ENCODE peak calls at places on chromosomes 3 and 15, in seven cellular contexts. Z is prostate gland; L is CD4-positive, alpha-beta memory T cell; R is ovary; T is OCI-LY7; P is tibial nerve; Q is A549. U is an unnamed sample.

GRCh38 chr3:14263317-14264005 is 84.8 kb downstream of the LSM3 start:
- DNase-seq in Q (no peak), L (no peak), T (no peak), R (no peak), P (no peak), Z (no peak), U (no peak)

GRCh38 chr3:162491957-162492356 is 995.3 kb downstream of the OTOL1 start:
- DNase-seq in P (no peak), Z (no peak), Q (peak; percentile 30), L (no peak), R (no peak), T (no peak), U (no peak)

GRCh38 chr3:70242297-70242868 is 70.1 kb downstream of the MDFIC2 start:
- DNase-seq in Z (no peak), R (no peak), P (no peak), Q (no peak), T (no peak), L (no peak), U (no peak)

GRCh38 chr3:13202744-13203397 is 129.6 kb upstream of the IQSEC1 start:
- DNase-seq in T (no peak), R (no peak), P (no peak), Z (no peak), Q (no peak), L (no peak), U (no peak)

GRCh38 chr3:20185364-20185732 is 658 bp downstream of the SGO1 start:
- DNase-seq in P (no peak), L (peak; percentile 36), Z (no peak), Q (peak; percentile 21), T (peak; percentile 45), R (no peak), U (no peak)

GRCh38 chr15:79089890-79090486 is 592 bp downstream of the RASGRF1 start:
- DNase-seq in P (no peak), L (no peak), R (no peak), Q (peak; percentile 39), T (no peak), Z (no peak), U (no peak)

GRCh38 chr3:89116486-89116885 is 9.1 kb downstream of the EPHA3 start:
- DNase-seq in P (no peak), Q (no peak), L (no peak), R (no peak), T (no peak), Z (no peak), U (no peak)

GRCh38 chr15:88745696-88746095 is 57.5 kb upstream of the ACAN start:
- DNase-seq in T (no peak), L (no peak), Q (no peak), Z (no peak), P (no peak), R (no peak), U (no peak)

GRCh38 chr15:84588053-84588874 is 12.5 kb upstream of the ZSCAN2 start:
- DNase-seq in Z (peak; percentile 82), Q (peak; percentile 93), L (peak; percentile 80), R (peak; percentile 82), P (peak; percentile 68), T (peak; percentile 88), U (peak; percentile 85)

GRCh38 chr3:158794936-158795518 is 6.8 kb upstream of the MFSD1 start:
- DNase-seq in L (peak; percentile 13), P (no peak), R (no peak), Z (no peak), Q (peak; percentile 68), T (peak; percentile 61), U (no peak)

GRCh38 chr15:28165791-28166190 is 66.7 kb upstream of the OCA2 start:
- DNase-seq in T (no peak), Z (no peak), L (no peak), Q (no peak), P (no peak), R (no peak), U (no peak)

GRCh38 chr3:126924458-126924857 is 58.5 kb upstream of the PLXNA1 start:
- DNase-seq in R (no peak), T (no peak), P (no peak), Q (no peak), Z (no peak), L (no peak), U (no peak)

GRCh38 chr3:55190296-55190695 is 262.4 kb upstream of the LRTM1 start:
- DNase-seq in T (no peak), Q (no peak), Z (no peak), R (no peak), P (no peak), L (no peak), U (no peak)

GRCh38 chr15:88882745-88883144 is 12.6 kb downstream of the HAPLN3 start:
- DNase-seq in R (no peak), Q (no peak), L (no peak), P (no peak), T (no peak), Z (no peak), U (no peak)

GRCh38 chr3:65953881-65954733 is 84.6 kb downstream of the MAGI1 start:
- DNase-seq in P (no peak), R (no peak), Z (peak; percentile 81), T (no peak), Q (peak; percentile 19), L (no peak), U (no peak)

GRCh38 chr3:172550347-172550943 is 27.2 kb upstream of the TNFSF10 start:
- DNase-seq in Q (peak; percentile 45), R (no peak), P (no peak), Z (no peak), L (no peak), T (no peak), U (no peak)

GRCh38 chr15:89805241-89806216 is 9.1 kb downstream of the ANPEP start:
- DNase-seq in R (no peak), Q (no peak), L (no peak), P (no peak), Z (no peak), T (no peak), U (no peak)

GRCh38 chr3:107432013-107432515 is 54.8 kb downstream of the CCDC54 start:
- DNase-seq in R (peak; percentile 38), T (no peak), L (no peak), P (no peak), Z (peak; percentile 25), Q (peak; percentile 8), U (peak; percentile 30)

GRCh38 chr15:29449136-29449535 is 179.5 kb upstream of the NSMCE3 start:
- DNase-seq in Q (peak; percentile 13), T (no peak), Z (no peak), R (no peak), L (no peak), P (no peak), U (no peak)

GRCh38 chr3:127014536-127015281 is 31.8 kb downstream of the PLXNA1 start:
- DNase-seq in Q (no peak), P (no peak), Z (no peak), R (no peak), L (no peak), T (no peak), U (no peak)

GRCh38 chr3:51581529-51581928 is 43.0 kb downstream of the RAD54L2 start:
- DNase-seq in T (no peak), Q (no peak), Z (no peak), R (no peak), L (no peak), P (no peak), U (no peak)

DNA sequence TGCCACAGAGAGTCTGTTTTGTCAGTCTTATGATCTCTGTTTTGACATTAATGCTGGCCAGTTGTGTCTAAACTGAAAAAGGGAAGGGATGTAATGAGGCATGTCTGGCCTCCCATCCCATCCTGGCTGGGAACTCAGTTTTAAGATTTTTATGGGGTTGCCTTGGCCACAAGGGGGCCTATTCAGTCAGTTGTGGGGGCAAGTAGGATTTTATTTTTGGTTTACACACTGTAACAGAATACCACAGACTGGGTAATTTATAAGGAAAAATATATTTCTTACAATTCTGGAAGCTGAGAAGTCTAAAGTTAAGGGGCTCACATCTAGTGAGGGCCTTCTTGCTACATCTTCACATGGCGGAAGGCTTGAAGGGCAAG is 129.8 kb downstream of the TMEM108 start:
- DNase-seq in T (no peak), Z (no peak), R (no peak), Q (no peak), L (no peak), P (no peak), U (no peak)
- H3K27ac ChIP-seq in T (no peak overlapping the region), Z (no peak overlapping the region), R (no peak overlapping the region), Q (no peak overlapping the region), L (no peak overlapping the region), P (no peak overlapping the region), U (no peak overlapping the region)

DNA sequence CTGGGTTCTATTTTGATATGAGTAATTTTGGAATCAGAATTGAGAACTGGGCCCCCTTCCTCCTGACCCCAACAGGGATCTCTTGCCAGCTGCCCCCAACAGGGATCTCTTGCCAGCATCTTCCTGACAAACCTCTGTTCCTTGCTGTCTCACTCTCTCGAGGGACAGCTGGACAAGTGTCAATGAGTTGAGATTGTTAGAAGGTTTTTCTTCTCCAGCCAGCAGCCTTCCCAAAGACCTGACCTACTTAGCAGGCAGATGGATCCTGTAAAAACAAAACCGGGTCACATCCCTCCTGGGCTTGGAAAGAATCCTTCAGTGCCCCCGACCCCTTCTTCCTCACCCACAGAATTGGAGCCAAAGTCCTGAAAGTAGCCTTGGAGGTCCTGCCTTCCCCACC is 21.6 kb downstream of the LIMD1 start:
- DNase-seq in R (no peak), Q (no peak), P (no peak), T (no peak), L (no peak), Z (no peak), U (no peak)
- H3K4me1 ChIP-seq in R (peaks cover 3% of the 10 kb centered on the region), Q (peaks cover 96% of the 10 kb centered on the region), P (peaks cover 37% of the 10 kb centered on the region), T (peaks cover 38% of the 10 kb centered on the region), L (peaks cover 13% of the 10 kb centered on the region), Z (peaks cover 20% of the 10 kb centered on the region), U (peaks cover 9% of the 10 kb centered on the region)

DNA sequence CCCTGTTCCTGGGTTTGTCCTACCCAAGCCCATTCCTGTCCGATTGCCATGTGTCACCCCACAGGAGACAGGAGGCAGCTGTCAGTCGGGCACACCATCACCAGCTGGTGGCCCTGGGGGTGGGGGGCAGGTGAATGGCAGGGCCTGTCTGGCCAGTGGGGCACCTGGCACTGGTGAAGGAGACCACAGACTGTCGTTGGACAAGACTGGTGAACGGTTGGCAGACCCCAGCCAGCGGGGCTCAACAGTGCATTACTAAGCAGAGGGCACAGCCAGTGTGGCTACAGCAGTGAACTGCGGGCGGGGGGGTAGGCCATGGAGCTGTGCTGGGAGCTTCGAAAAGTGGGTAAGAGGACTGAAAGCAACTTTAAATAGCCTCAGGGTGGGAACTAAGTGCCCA is 2.1 kb downstream of the SEMA7A start:
- DNase-seq in T (no peak), Q (no peak), R (no peak), Z (no peak), P (no peak), L (no peak), U (no peak)
- H3K4me3 ChIP-seq in T (no peak overlapping the region), Q (no peak overlapping the region), R (no peak overlapping the region), Z (no peak overlapping the region), P (peak overlapping the region; percentile 88), L (no peak overlapping the region), U (no peak overlapping the region)

GRCh38 chr3:195892105-195892354 is 16.3 kb downstream of the TNK2 start:
- DNase-seq in Z (no peak), L (no peak), P (no peak), R (no peak), T (no peak), Q (no peak), U (no peak)

GRCh38 chr3:195893121-195893449 is 15.3 kb downstream of the TNK2 start:
- DNase-seq in L (no peak), Q (no peak), R (no peak), T (no peak), P (no peak), Z (no peak), U (peak; percentile 36)

GRCh38 chr3:195891431-195892104 is 16.8 kb downstream of the TNK2 start:
- DNase-seq in R (no peak), L (no peak), Z (no peak), Q (no peak), P (no peak), T (no peak), U (no peak)

GRCh38 chr3:195893516-195893915 is 14.8 kb downstream of the TNK2 start:
- DNase-seq in Q (no peak), R (no peak), T (peak; percentile 81), L (no peak), Z (no peak), P (no peak), U (no peak)

GRCh38 chr3:195892355-195893120 is 15.8 kb downstream of the TNK2 start:
- DNase-seq in T (no peak), L (no peak), Z (no peak), R (peak; percentile 47), Q (no peak), P (peak; percentile 27), U (peak; percentile 62)
- H3K27ac ChIP-seq in T (peak overlapping the region; percentile 60), L (no peak overlapping the region), Z (peak overlapping the region; percentile 41), R (no peak overlapping the region), Q (no peak overlapping the region), P (peak overlapping the region; percentile 98), U (peak overlapping the region; percentile 52)